ENCODE peak calls at places on chromosomes 6 and 20, in four cellular contexts. One of them, this sample, is unnamed.

GRCh38 chr20:33181482-33182093 is 13.6 kb downstream of the BPIFA2 start:
- DNase-seq in A549: no peak
- DNase-seq in heart left ventricle: no peak
- DNase-seq in spleen: no peak
- DNase-seq in this sample: no peak

GRCh38 chr6:111984081-111984480 is 69.8 kb upstream of the CCN6 start:
- DNase-seq in A549: no peak
- DNase-seq in heart left ventricle: no peak
- DNase-seq in spleen: no peak
- DNase-seq in this sample: no peak

GRCh38 chr6:27760464-27760863 is 151.7 kb downstream of the OR2B2 start:
- DNase-seq in A549: no peak
- DNase-seq in heart left ventricle: no peak
- DNase-seq in spleen: no peak
- DNase-seq in this sample: no peak

GRCh38 chr20:8693709-8694108 is 375.2 kb upstream of the PLCB4 start:
- DNase-seq in A549: no peak
- DNase-seq in heart left ventricle: no peak
- DNase-seq in spleen: no peak
- DNase-seq in this sample: no peak

GRCh38 chr6:24630861-24631505 is 15.0 kb downstream of the KIAA0319 start:
- DNase-seq in A549: no peak
- DNase-seq in heart left ventricle: no peak
- DNase-seq in spleen: no peak
- DNase-seq in this sample: no peak

GRCh38 chr6:12009904-12010634 is 2.0 kb upstream of the HIVEP1 start:
- DNase-seq in A549: no peak
- DNase-seq in heart left ventricle: peak
- DNase-seq in spleen: no peak
- DNase-seq in this sample: no peak

GRCh38 chr20:63330084-63330760 is 30.9 kb downstream of the CHRNA4 start:
- DNase-seq in A549: no peak
- DNase-seq in heart left ventricle: no peak
- DNase-seq in spleen: no peak
- DNase-seq in this sample: no peak

GRCh38 chr6:32189082-32189741 is 790 bp downstream of the PBX2 start:
- DNase-seq in A549: no peak
- DNase-seq in heart left ventricle: no peak
- DNase-seq in spleen: no peak
- DNase-seq in this sample: peak

GRCh38 chr6:119348308-119349040 is 1.1 kb downstream of the MAN1A1 start:
- DNase-seq in A549: no peak
- DNase-seq in heart left ventricle: peak
- DNase-seq in spleen: peak
- DNase-seq in this sample: peak

GRCh38 chr6:71220466-71220865 is 68.1 kb upstream of the OGFRL1 start:
- DNase-seq in A549: no peak
- DNase-seq in heart left ventricle: no peak
- DNase-seq in spleen: no peak
- DNase-seq in this sample: no peak

GRCh38 chr6:128028183-128028582 is 127.3 kb upstream of the THEMIS start:
- DNase-seq in A549: no peak
- DNase-seq in heart left ventricle: no peak
- DNase-seq in spleen: no peak
- DNase-seq in this sample: no peak

GRCh38 chr6:149031545-149032317 is 284.9 kb downstream of the UST start:
- DNase-seq in A549: peak
- DNase-seq in heart left ventricle: no peak
- DNase-seq in spleen: no peak
- DNase-seq in this sample: peak

GRCh38 chr6:137530404-137530803 is 36.2 kb upstream of the OLIG3 start:
- DNase-seq in A549: no peak
- DNase-seq in heart left ventricle: no peak
- DNase-seq in spleen: no peak
- DNase-seq in this sample: no peak

GRCh38 chr6:49713346-49713745 is at the start of gene CRISP2:
- DNase-seq in A549: no peak
- DNase-seq in heart left ventricle: no peak
- DNase-seq in spleen: no peak
- DNase-seq in this sample: no peak

GRCh38 chr20:42191140-42191860 is 573.1 kb upstream of the CHD6 start:
- DNase-seq in A549: peak
- DNase-seq in heart left ventricle: no peak
- DNase-seq in spleen: no peak
- DNase-seq in this sample: no peak

GRCh38 chr20:59912609-59913008 is 20.8 kb downstream of the SYCP2 start:
- DNase-seq in A549: no peak
- DNase-seq in heart left ventricle: no peak
- DNase-seq in spleen: no peak
- DNase-seq in this sample: no peak

GRCh38 chr6:30747300-30747687 is 2.9 kb upstream of the IER3 start:
- DNase-seq in A549: no peak
- DNase-seq in heart left ventricle: no peak
- DNase-seq in spleen: no peak
- DNase-seq in this sample: no peak

GRCh38 chr6:43983191-43983590 is 144.1 kb downstream of the MRPL14 start:
- DNase-seq in A549: no peak
- DNase-seq in heart left ventricle: no peak
- DNase-seq in spleen: no peak
- DNase-seq in this sample: peak

GRCh38 chr6:26553264-26553738 is 15.1 kb downstream of the HMGN4 start:
- DNase-seq in A549: peak
- DNase-seq in heart left ventricle: peak
- DNase-seq in spleen: peak
- DNase-seq in this sample: peak

GRCh38 chr6:169232507-169232931 is 21.1 kb downstream of the THBS2 start:
- DNase-seq in A549: no peak
- DNase-seq in heart left ventricle: no peak
- DNase-seq in spleen: no peak
- DNase-seq in this sample: no peak

GRCh38 chr6:14655201-14655988 is 537.8 kb downstream of the CD83 start:
- DNase-seq in A549: no peak
- DNase-seq in heart left ventricle: no peak
- DNase-seq in spleen: no peak
- DNase-seq in this sample: no peak

GRCh38 chr6:41769376-41769775 is 10.3 kb downstream of the FRS3 start:
- DNase-seq in A549: no peak
- DNase-seq in heart left ventricle: no peak
- DNase-seq in spleen: no peak
- DNase-seq in this sample: no peak

GRCh38 chr6:41771058-41771983 is 8.4 kb downstream of the FRS3 start:
- DNase-seq in A549: no peak
- DNase-seq in heart left ventricle: no peak
- DNase-seq in spleen: no peak
- DNase-seq in this sample: no peak

GRCh38 chr6:41767112-41767946 is 12.4 kb downstream of the FRS3 start:
- DNase-seq in A549: peak
- DNase-seq in heart left ventricle: peak
- DNase-seq in spleen: no peak
- DNase-seq in this sample: peak

GRCh38 chr6:41768545-41769308 is 11.0 kb downstream of the FRS3 start:
- DNase-seq in A549: peak
- DNase-seq in heart left ventricle: no peak
- DNase-seq in spleen: no peak
- DNase-seq in this sample: peak

GRCh38 chr6:41770381-41771057 is 9.2 kb downstream of the FRS3 start:
- DNase-seq in A549: no peak
- DNase-seq in heart left ventricle: no peak
- DNase-seq in spleen: no peak
- DNase-seq in this sample: no peak
- TF ChIP-seq CTCF in A549: no peak
- TF ChIP-seq CTCF in heart left ventricle: no peak
- TF ChIP-seq CTCF in spleen: no peak
- TF ChIP-seq CTCF in this sample: no peak

GRCh38 chr6:2763876-2764540 is 1.2 kb upstream of the WRNIP1 start:
- DNase-seq in A549: peak
- DNase-seq in heart left ventricle: no peak
- DNase-seq in spleen: peak
- DNase-seq in this sample: no peak

GRCh38 chr6:2765896-2766766 is 938 bp downstream of the WRNIP1 start:
- DNase-seq in A549: peak
- DNase-seq in heart left ventricle: peak
- DNase-seq in spleen: peak
- DNase-seq in this sample: peak

GRCh38 chr6:2763345-2763841 is 1.8 kb upstream of the WRNIP1 start:
- DNase-seq in A549: no peak
- DNase-seq in heart left ventricle: peak
- DNase-seq in spleen: peak
- DNase-seq in this sample: peak

GRCh38 chr6:2765166-2765895 is at the start of gene WRNIP1:
- DNase-seq in A549: peak
- DNase-seq in heart left ventricle: peak
- DNase-seq in spleen: peak
- DNase-seq in this sample: peak

DNA sequence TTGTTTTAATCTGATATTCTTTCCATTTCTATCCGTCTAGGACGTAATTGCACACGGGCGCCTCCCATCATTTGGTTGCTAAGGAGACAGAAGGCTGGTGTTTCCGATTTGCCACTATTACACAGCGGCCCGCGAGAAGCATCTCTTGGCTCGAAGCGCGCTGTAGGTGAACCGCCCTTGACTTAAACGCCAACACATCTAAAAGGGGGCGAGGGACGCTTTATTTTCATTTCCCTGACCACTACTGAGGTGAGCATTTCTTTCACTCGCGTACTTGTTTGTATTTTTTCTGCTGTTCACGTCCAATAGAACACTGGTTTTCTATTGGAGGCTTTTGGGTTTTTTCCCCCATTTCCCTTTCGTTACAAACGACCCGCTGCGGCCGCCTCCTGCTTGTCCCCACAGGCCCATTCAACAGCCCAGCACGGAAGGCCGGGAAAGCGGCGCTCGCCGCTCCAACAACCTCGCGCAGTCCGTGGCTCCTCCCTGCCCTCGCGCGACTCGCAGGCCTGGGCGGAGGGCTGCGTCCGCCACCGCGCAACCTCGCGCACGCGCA is 505 bp upstream of the WRNIP1 start:
- DNase-seq in A549: peak
- DNase-seq in heart left ventricle: peak
- DNase-seq in spleen: peak
- DNase-seq in this sample: peak
- TF ChIP-seq POLR2A in A549: peak
- TF ChIP-seq POLR2A in heart left ventricle: no peak
- TF ChIP-seq POLR2A in spleen: no peak
- TF ChIP-seq POLR2A in this sample: no peak

GRCh38 chr20:46894579-46894958 is at the start of gene EYA2:
- DNase-seq in A549: peak
- DNase-seq in heart left ventricle: no peak
- DNase-seq in spleen: no peak
- DNase-seq in this sample: no peak
- TF ChIP-seq CTCF in A549: no peak
- TF ChIP-seq CTCF in heart left ventricle: no peak
- TF ChIP-seq CTCF in spleen: no peak
- TF ChIP-seq CTCF in this sample: no peak

GRCh38 chr6:155398221-155398620 is 57.4 kb downstream of the NOX3 start:
- DNase-seq in A549: no peak
- DNase-seq in heart left ventricle: no peak
- DNase-seq in spleen: no peak
- DNase-seq in this sample: no peak

GRCh38 chr6:155397172-155397705 is 58.4 kb downstream of the NOX3 start:
- DNase-seq in A549: no peak
- DNase-seq in heart left ventricle: no peak
- DNase-seq in spleen: no peak
- DNase-seq in this sample: no peak

GRCh38 chr6:155398701-155399061 is 57.0 kb downstream of the NOX3 start:
- DNase-seq in A549: no peak
- DNase-seq in heart left ventricle: no peak
- DNase-seq in spleen: no peak
- DNase-seq in this sample: no peak

GRCh38 chr6:155400022-155400965 is 55.3 kb downstream of the NOX3 start:
- DNase-seq in A549: no peak
- DNase-seq in heart left ventricle: no peak
- DNase-seq in spleen: no peak
- DNase-seq in this sample: no peak

GRCh38 chr6:155399062-155399746 is 56.4 kb downstream of the NOX3 start:
- DNase-seq in A549: no peak
- DNase-seq in heart left ventricle: no peak
- DNase-seq in spleen: no peak
- DNase-seq in this sample: no peak
- TF ChIP-seq POLR2A in A549: no peak
- TF ChIP-seq POLR2A in heart left ventricle: no peak
- TF ChIP-seq POLR2A in spleen: no peak
- TF ChIP-seq POLR2A in this sample: no peak

GRCh38 chr6:13427346-13427745 is 60.1 kb downstream of the GFOD1 start:
- DNase-seq in A549: no peak
- DNase-seq in heart left ventricle: no peak
- DNase-seq in spleen: no peak
- DNase-seq in this sample: no peak

GRCh38 chr6:13429406-13429753 is 58.0 kb downstream of the GFOD1 start:
- DNase-seq in A549: no peak
- DNase-seq in heart left ventricle: no peak
- DNase-seq in spleen: no peak
- DNase-seq in this sample: no peak

GRCh38 chr6:13428528-13429405 is 58.6 kb downstream of the GFOD1 start:
- DNase-seq in A549: no peak
- DNase-seq in heart left ventricle: no peak
- DNase-seq in spleen: peak
- DNase-seq in this sample: no peak

GRCh38 chr6:13425971-13426931 is 61.1 kb downstream of the GFOD1 start:
- DNase-seq in A549: no peak
- DNase-seq in heart left ventricle: no peak
- DNase-seq in spleen: peak
- DNase-seq in this sample: no peak

GRCh38 chr6:13427838-13428527 is 59.4 kb downstream of the GFOD1 start:
- DNase-seq in A549: no peak
- DNase-seq in heart left ventricle: no peak
- DNase-seq in spleen: peak
- DNase-seq in this sample: no peak
- TF ChIP-seq CTCF in A549: no peak
- TF ChIP-seq CTCF in heart left ventricle: no peak
- TF ChIP-seq CTCF in spleen: peak
- TF ChIP-seq CTCF in this sample: no peak